ENCODE peak calls at places on chromosomes 4 and X, in eight cellular contexts. B, L, F, C, R, M, K and T are unnamed samples.

GRCh38 chr4:17654701-17655100 is 40.3 kb downstream of the MED28 start:
- DNase-seq in M (no peak), C (no peak), K (no peak), F (no peak), R (no peak), L (no peak), B (no peak), T (no peak)

GRCh38 chr4:145545538-145546224 is 64.0 kb downstream of the SMAD1 start:
- DNase-seq in K (peak; percentile 19), M (peak; percentile 82), R (no peak), F (no peak), C (peak; percentile 76), L (no peak), B (no peak), T (peak; percentile 93)

GRCh38 chr4:168451744-168452394 is 28.4 kb downstream of the DDX60L start:
- DNase-seq in L (no peak), M (peak; percentile 64), B (no peak), C (no peak), K (no peak), R (no peak), F (no peak), T (peak; percentile 90)

GRCh38 chrX:50072110-50072509 is 128.7 kb downstream of the AKAP4 start:
- DNase-seq in R (no peak), F (no peak), L (no peak), M (peak; percentile 40), K (no peak), B (no peak), C (no peak), T (no peak)

GRCh38 chr4:126888968-126889367 is 743.8 kb upstream of the INTU start:
- DNase-seq in R (no peak), F (no peak), C (no peak), M (peak; percentile 21), L (no peak), B (no peak), K (no peak), T (peak; percentile 21)

GRCh38 chr4:76892001-76892400 is 5.9 kb downstream of the SOWAHB start:
- DNase-seq in R (no peak), L (no peak), M (no peak), F (no peak), C (no peak), B (no peak), K (no peak), T (no peak)

GRCh38 chr4:101238706-101239105 is 108.6 kb downstream of the PPP3CA start:
- DNase-seq in K (no peak), B (no peak), M (peak; percentile 62), C (no peak), F (no peak), L (no peak), R (no peak), T (peak; percentile 61)

GRCh38 chr4:148850257-148850995 is 408.2 kb upstream of the NR3C2 start:
- DNase-seq in C (peak; percentile 43), B (no peak), F (no peak), M (peak; percentile 3), L (no peak), R (no peak), K (no peak), T (no peak)

GRCh38 chrX:43328358-43328946 is 327.6 kb upstream of the MAOA start:
- DNase-seq in L (no peak), C (no peak), M (no peak), F (no peak), R (no peak), K (no peak), B (no peak), T (no peak)

GRCh38 chr4:32135642-32136041 is 1415.5 kb downstream of the PCDH7 start:
- DNase-seq in R (no peak), K (no peak), L (no peak), F (no peak), B (no peak), M (peak; percentile 83), C (no peak), T (peak; percentile 14)

GRCh38 chr4:156892695-156893211 is 78.8 kb downstream of the PDGFC start:
- DNase-seq in M (peak; percentile 10), L (no peak), F (no peak), C (no peak), R (no peak), B (no peak), K (no peak), T (peak; percentile 32)

GRCh38 chr4:107050525-107051135 is 14.5 kb upstream of the DKK2 start:
- DNase-seq in K (no peak), R (no peak), M (peak; percentile 25), C (no peak), F (no peak), L (no peak), B (no peak), T (peak; percentile 30)

GRCh38 chrX:132119283-132119682 is 8.5 kb downstream of the FRMD7 start:
- DNase-seq in K (no peak), R (no peak), C (no peak), L (no peak), B (no peak), M (peak; percentile 4), F (no peak), T (no peak)

GRCh38 chr4:94410678-94411206 is 41.0 kb upstream of the PDLIM5 start:
- DNase-seq in K (peak; percentile 10), B (peak; percentile 91), M (peak; percentile 99), L (no peak), C (no peak), F (no peak), R (no peak), T (peak; percentile 83)

GRCh38 chrX:124506031-124506430 is 159.7 kb downstream of the SH2D1A start:
- DNase-seq in K (no peak), B (no peak), L (no peak), C (no peak), R (no peak), M (peak; percentile 61), F (no peak), T (peak; percentile 82)

GRCh38 chr4:20086768-20087167 is 164.9 kb upstream of the SLIT2 start:
- DNase-seq in F (no peak), K (no peak), L (no peak), R (no peak), B (no peak), M (no peak), C (no peak), T (no peak)

GRCh38 chr4:74117024-74117534 is 18.1 kb upstream of the CXCL2 start:
- DNase-seq in F (peak; percentile 36), M (peak; percentile 86), B (peak; percentile 88), C (peak; percentile 91), K (peak; percentile 49), R (no peak), L (peak; percentile 84), T (peak; percentile 99)

GRCh38 chrX:106246511-106246910 is 78.4 kb downstream of the PWWP3B start:
- DNase-seq in L (no peak), M (peak; percentile 31), K (no peak), C (no peak), B (no peak), F (no peak), R (no peak), T (peak; percentile 2)

GRCh38 chrX:9498236-9498635 is 33.4 kb downstream of the TBL1X start:
- DNase-seq in M (peak; percentile 71), K (no peak), B (no peak), R (no peak), C (no peak), L (no peak), F (no peak), T (peak; percentile 45)

GRCh38 chr4:176193898-176194297 is 1.5 kb downstream of the SPATA4 start:
- DNase-seq in F (no peak), M (peak; percentile 77), K (no peak), C (no peak), B (no peak), L (no peak), R (no peak), T (peak; percentile 71)

GRCh38 chr4:123390846-123391456 is 5.6 kb upstream of the SPRY1 start:
- DNase-seq in L (no peak), B (no peak), R (peak; percentile 14), C (no peak), M (no peak), F (no peak), K (no peak), T (no peak)

GRCh38 chr4:40550900-40551546 is 78.6 kb downstream of the RBM47 start:
- DNase-seq in L (peak; percentile 13), F (no peak), C (peak; percentile 50), M (peak; percentile 73), K (peak; percentile 34), B (no peak), R (peak; percentile 9), T (peak; percentile 45)

GRCh38 chr4:23161787-23162186 is 469.1 kb downstream of the GBA3 start:
- DNase-seq in R (no peak), L (no peak), B (no peak), C (no peak), M (no peak), F (no peak), K (no peak), T (no peak)

GRCh38 chrX:18617351-18617750 is 54.6 kb downstream of the RS1 start:
- DNase-seq in B (no peak), F (no peak), M (peak; percentile 66), C (peak; percentile 12), K (peak; percentile 42), R (no peak), L (peak; percentile 4), T (peak; percentile 50)

GRCh38 chr4:139901516-139902327 is 236.1 kb downstream of the MGST2 start:
- DNase-seq in C (no peak), M (peak; percentile 55), F (no peak), K (no peak), L (peak; percentile 54), B (no peak), R (no peak), T (peak; percentile 43)

GRCh38 chr4:7828926-7829325 is 110.7 kb downstream of the AFAP1 start:
- DNase-seq in F (no peak), R (no peak), B (peak; percentile 54), C (no peak), M (peak; percentile 87), K (no peak), L (no peak), T (peak; percentile 85)

GRCh38 chr4:73631565-73632226 is 11.5 kb upstream of the RASSF6 start:
- DNase-seq in M (no peak), R (no peak), L (no peak), F (no peak), B (no peak), K (no peak), C (no peak), T (no peak)

GRCh38 chrX:101986571-101986970 is 54.7 kb upstream of the ZMAT1 start:
- DNase-seq in C (no peak), R (no peak), B (no peak), K (no peak), M (no peak), F (no peak), L (no peak), T (no peak)

GRCh38 chr4:140943486-140943885 is 187.3 kb upstream of the TBC1D9 start:
- DNase-seq in L (no peak), R (no peak), M (peak; percentile 6), K (no peak), C (no peak), F (no peak), B (no peak), T (no peak)

GRCh38 chrX:19576742-19577141 is 61.4 kb upstream of the MAP3K15 start:
- DNase-seq in F (no peak), L (no peak), B (no peak), M (no peak), R (no peak), C (no peak), K (no peak), T (no peak)

GRCh38 chr4:84499065-84499982 is at the start of gene NKX6-1:
- DNase-seq in B (no peak), K (peak; percentile 53), R (peak; percentile 83), M (peak; percentile 25), F (peak; percentile 36), C (peak; percentile 89), L (peak; percentile 59), T (peak; percentile 56)

GRCh38 chrX:47224266-47224895 is 5.9 kb downstream of the CDK16 start:
- DNase-seq in K (no peak), R (no peak), C (no peak), B (no peak), M (no peak), F (no peak), L (no peak), T (no peak)

GRCh38 chr4:18214656-18215055 is 193.1 kb upstream of the LCORL start:
- DNase-seq in M (no peak), F (no peak), L (no peak), R (no peak), K (no peak), B (no peak), C (no peak), T (no peak)

GRCh38 chr4:78237360-78237759 is 180.2 kb downstream of the FRAS1 start:
- DNase-seq in L (peak; percentile 18), R (no peak), M (no peak), C (no peak), B (no peak), K (no peak), F (no peak), T (no peak)